ENCODE peak calls at places on chromosome 9, in eight cellular contexts. One of them, this sample, is unnamed.
A peak's percentile ranks its signal among the peaks of the same experiment; 100 is the strongest.

GRCh38 chr9:28270156-28270555 is 696.9 kb upstream of the C9orf72 start:
- DNase-seq in psoas muscle: no peak
- DNase-seq in heart right ventricle: no peak
- DNase-seq in adipocyte: no peak
- DNase-seq in fibroblast of lung: no peak
- DNase-seq in IMR-90: no peak
- DNase-seq in spleen: no peak
- DNase-seq in breast epithelium: no peak
- DNase-seq in this sample: no peak

GRCh38 chr9:77663754-77664153 is 15.6 kb upstream of the GNA14 start:
- DNase-seq in psoas muscle: peak; percentile 19
- DNase-seq in heart right ventricle: no peak
- DNase-seq in adipocyte: no peak
- DNase-seq in fibroblast of lung: peak; percentile 52
- DNase-seq in IMR-90: peak; percentile 16
- DNase-seq in spleen: no peak
- DNase-seq in breast epithelium: no peak
- DNase-seq in this sample: peak; percentile 67

GRCh38 chr9:121246821-121247511 is 21.0 kb upstream of the GSN start:
- DNase-seq in psoas muscle: peak; percentile 33
- DNase-seq in heart right ventricle: no peak
- DNase-seq in adipocyte: peak; percentile 79
- DNase-seq in fibroblast of lung: peak; percentile 95
- DNase-seq in IMR-90: peak; percentile 93
- DNase-seq in spleen: no peak
- DNase-seq in breast epithelium: no peak
- DNase-seq in this sample: no peak

GRCh38 chr9:106921341-106921899 is 58.5 kb downstream of the ZNF462 start:
- DNase-seq in psoas muscle: no peak
- DNase-seq in heart right ventricle: no peak
- DNase-seq in adipocyte: peak; percentile 37
- DNase-seq in fibroblast of lung: peak; percentile 93
- DNase-seq in IMR-90: peak; percentile 84
- DNase-seq in spleen: no peak
- DNase-seq in breast epithelium: no peak
- DNase-seq in this sample: peak; percentile 68

GRCh38 chr9:6121707-6122106 is 93.9 kb upstream of the IL33 start:
- DNase-seq in psoas muscle: no peak
- DNase-seq in heart right ventricle: no peak
- DNase-seq in adipocyte: no peak
- DNase-seq in fibroblast of lung: no peak
- DNase-seq in IMR-90: no peak
- DNase-seq in spleen: no peak
- DNase-seq in breast epithelium: no peak
- DNase-seq in this sample: no peak

GRCh38 chr9:88378317-88378716 is 9.9 kb upstream of the SPIN1 start:
- DNase-seq in psoas muscle: no peak
- DNase-seq in heart right ventricle: no peak
- DNase-seq in adipocyte: no peak
- DNase-seq in fibroblast of lung: no peak
- DNase-seq in IMR-90: peak; percentile 17
- DNase-seq in spleen: no peak
- DNase-seq in breast epithelium: no peak
- DNase-seq in this sample: no peak

GRCh38 chr9:18385676-18386075 is 88.3 kb upstream of the ADAMTSL1 start:
- DNase-seq in psoas muscle: no peak
- DNase-seq in heart right ventricle: no peak
- DNase-seq in adipocyte: no peak
- DNase-seq in fibroblast of lung: peak; percentile 52
- DNase-seq in IMR-90: peak; percentile 23
- DNase-seq in spleen: no peak
- DNase-seq in breast epithelium: no peak
- DNase-seq in this sample: no peak

GRCh38 chr9:105994970-105995369 is 300.6 kb downstream of the TMEM38B start:
- DNase-seq in psoas muscle: no peak
- DNase-seq in heart right ventricle: no peak
- DNase-seq in adipocyte: no peak
- DNase-seq in fibroblast of lung: peak; percentile 8
- DNase-seq in IMR-90: no peak
- DNase-seq in spleen: no peak
- DNase-seq in breast epithelium: no peak
- DNase-seq in this sample: no peak

GRCh38 chr9:123084256-123084655 is 50.8 kb downstream of the GPR21 start:
- DNase-seq in psoas muscle: no peak
- DNase-seq in heart right ventricle: no peak
- DNase-seq in adipocyte: no peak
- DNase-seq in fibroblast of lung: no peak
- DNase-seq in IMR-90: no peak
- DNase-seq in spleen: no peak
- DNase-seq in breast epithelium: no peak
- DNase-seq in this sample: no peak

GRCh38 chr9:33264473-33265177 is at the start of the genes BAG1 and CHMP5:
- DNase-seq in psoas muscle: peak; percentile 99
- DNase-seq in heart right ventricle: peak; percentile 100
- DNase-seq in adipocyte: peak; percentile 100
- DNase-seq in fibroblast of lung: peak; percentile 98
- DNase-seq in IMR-90: peak; percentile 99
- DNase-seq in spleen: peak; percentile 100
- DNase-seq in breast epithelium: peak; percentile 100
- DNase-seq in this sample: peak; percentile 100

GRCh38 chr9:131300444-131300843 is 10.9 kb downstream of the PLPP7 start:
- DNase-seq in psoas muscle: no peak
- DNase-seq in heart right ventricle: no peak
- DNase-seq in adipocyte: no peak
- DNase-seq in fibroblast of lung: no peak
- DNase-seq in IMR-90: no peak
- DNase-seq in spleen: no peak
- DNase-seq in breast epithelium: no peak
- DNase-seq in this sample: no peak

GRCh38 chr9:137244486-137245449 is 3.7 kb downstream of the TUBB4B start:
- DNase-seq in psoas muscle: no peak
- DNase-seq in heart right ventricle: no peak
- DNase-seq in adipocyte: no peak
- DNase-seq in fibroblast of lung: no peak
- DNase-seq in IMR-90: no peak
- DNase-seq in spleen: no peak
- DNase-seq in breast epithelium: no peak
- DNase-seq in this sample: no peak

DNA sequence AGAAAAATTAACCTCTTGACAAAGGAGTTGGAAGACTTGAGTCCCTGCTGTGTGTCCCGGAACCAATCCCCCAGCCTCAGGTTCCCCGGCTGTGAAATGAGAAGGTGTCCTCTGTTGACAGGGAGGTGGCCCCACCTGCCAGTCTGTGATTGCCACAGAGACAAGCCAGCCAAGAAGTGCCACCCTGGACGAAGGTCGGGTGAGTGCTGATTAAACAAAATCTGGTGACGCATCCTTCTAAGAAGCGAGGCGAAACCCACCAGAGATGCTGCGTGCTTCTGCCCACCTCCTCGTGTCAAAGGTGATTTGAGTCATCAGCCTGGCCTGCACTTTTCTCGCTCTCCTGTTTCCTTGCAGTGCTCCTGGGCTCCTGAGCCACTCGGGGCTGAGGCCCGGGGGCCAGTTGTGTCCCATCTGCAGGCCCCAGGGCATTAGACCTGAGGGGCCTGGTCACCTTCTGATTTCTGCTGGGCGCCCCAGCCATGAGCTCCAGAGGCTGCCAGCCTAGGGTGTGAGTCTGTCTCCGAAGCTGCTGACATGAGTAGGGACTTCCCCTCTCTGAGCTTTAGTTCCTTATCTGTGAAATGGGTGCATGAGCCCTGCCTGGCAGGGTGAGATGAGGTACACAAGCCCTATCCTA is 28.7 kb downstream of the NEK6 start:
- DNase-seq in psoas muscle: no peak
- DNase-seq in heart right ventricle: no peak
- DNase-seq in adipocyte: peak; percentile 89
- DNase-seq in fibroblast of lung: peak; percentile 96
- DNase-seq in IMR-90: peak; percentile 98
- DNase-seq in spleen: no peak
- DNase-seq in breast epithelium: no peak
- DNase-seq in this sample: no peak
- H3K4me1 ChIP-seq in psoas muscle: peaks cover 32% of the 10 kb centered on the region
- H3K4me1 ChIP-seq in heart right ventricle: peaks cover 74% of the 10 kb centered on the region
- H3K4me1 ChIP-seq in adipocyte: peaks cover 75% of the 10 kb centered on the region
- H3K4me1 ChIP-seq in fibroblast of lung: peaks cover 61% of the 10 kb centered on the region
- H3K4me1 ChIP-seq in IMR-90: peaks cover 62% of the 10 kb centered on the region
- H3K4me1 ChIP-seq in spleen: peaks cover 74% of the 10 kb centered on the region
- H3K4me1 ChIP-seq in breast epithelium: peaks cover 17% of the 10 kb centered on the region
- H3K4me1 ChIP-seq in this sample: peaks cover 68% of the 10 kb centered on the region

DNA sequence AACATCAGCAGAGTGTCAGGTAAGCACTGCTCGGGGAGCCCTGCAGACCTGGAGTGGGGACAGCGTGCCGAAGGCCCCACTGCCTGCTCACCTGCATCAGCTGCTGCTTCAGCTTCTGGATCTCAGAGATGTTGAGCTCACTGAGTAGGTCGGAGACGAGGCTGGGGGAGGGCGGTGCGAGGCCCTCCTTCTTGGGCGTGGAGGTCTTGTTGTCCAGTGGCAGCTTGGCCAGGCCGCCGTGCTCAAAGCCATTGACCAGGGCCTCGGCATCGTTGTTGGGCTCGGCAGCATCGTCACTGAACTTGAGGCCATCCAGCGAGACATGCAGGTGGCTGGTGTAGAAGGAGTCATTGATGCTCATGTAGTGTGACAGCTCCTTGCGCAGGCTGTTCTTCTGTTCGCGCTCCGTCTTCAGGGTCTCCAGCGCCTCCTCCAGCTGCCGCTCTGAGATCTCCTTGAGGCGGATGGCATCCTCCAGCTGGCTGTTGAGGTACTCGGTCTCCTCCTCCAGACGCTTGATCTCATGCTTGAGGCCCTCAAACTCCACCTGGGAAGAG is 44.3 kb downstream of the BICD2 start:
- DNase-seq in psoas muscle: no peak
- DNase-seq in heart right ventricle: no peak
- DNase-seq in adipocyte: no peak
- DNase-seq in fibroblast of lung: no peak
- DNase-seq in IMR-90: no peak
- DNase-seq in spleen: no peak
- DNase-seq in breast epithelium: no peak
- DNase-seq in this sample: no peak
- H3K9me3 ChIP-seq in psoas muscle: no peaks in the 10 kb centered on the region
- H3K9me3 ChIP-seq in heart right ventricle: no peaks in the 10 kb centered on the region
- H3K9me3 ChIP-seq in adipocyte: no peaks in the 10 kb centered on the region
- H3K9me3 ChIP-seq in fibroblast of lung: no peaks in the 10 kb centered on the region
- H3K9me3 ChIP-seq in IMR-90: no peaks in the 10 kb centered on the region
- H3K9me3 ChIP-seq in spleen: no peaks in the 10 kb centered on the region
- H3K9me3 ChIP-seq in breast epithelium: no peaks in the 10 kb centered on the region
- H3K9me3 ChIP-seq in this sample: no peaks in the 10 kb centered on the region

DNA sequence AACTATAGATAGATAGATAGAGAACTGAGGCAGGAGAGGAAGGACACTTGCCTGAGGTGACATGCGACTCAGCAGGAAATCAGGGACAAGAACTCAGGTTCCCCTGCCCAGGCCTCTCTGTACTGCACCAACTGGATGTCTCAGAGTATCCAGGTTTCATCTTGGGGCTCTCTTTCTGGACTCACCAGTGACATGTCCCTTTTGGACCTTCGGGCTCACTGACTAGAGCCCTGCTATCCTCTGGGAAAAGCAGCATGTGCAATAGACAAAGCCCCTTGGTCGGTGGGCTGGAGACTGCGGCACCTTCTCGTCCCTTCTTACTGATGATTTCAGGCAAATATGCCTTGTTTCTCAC is 104.5 kb downstream of the RGS3 start:
- DNase-seq in psoas muscle: no peak
- DNase-seq in heart right ventricle: no peak
- DNase-seq in adipocyte: no peak
- DNase-seq in fibroblast of lung: no peak
- DNase-seq in IMR-90: no peak
- DNase-seq in spleen: peak; percentile 41
- DNase-seq in breast epithelium: no peak
- DNase-seq in this sample: peak; percentile 1
- H3K4me1 ChIP-seq in psoas muscle: peaks cover 67% of the 10 kb centered on the region
- H3K4me1 ChIP-seq in heart right ventricle: peaks cover 96% of the 10 kb centered on the region
- H3K4me1 ChIP-seq in adipocyte: peaks cover 33% of the 10 kb centered on the region
- H3K4me1 ChIP-seq in fibroblast of lung: peaks cover 24% of the 10 kb centered on the region
- H3K4me1 ChIP-seq in IMR-90: peaks cover 32% of the 10 kb centered on the region
- H3K4me1 ChIP-seq in spleen: peaks cover 7% of the 10 kb centered on the region
- H3K4me1 ChIP-seq in breast epithelium: peaks cover 7% of the 10 kb centered on the region
- H3K4me1 ChIP-seq in this sample: peaks cover 70% of the 10 kb centered on the region

GRCh38 chr9:113895526-113895925 is 19.4 kb downstream of the ZNF618 start:
- DNase-seq in psoas muscle: no peak
- DNase-seq in heart right ventricle: no peak
- DNase-seq in adipocyte: peak; percentile 78
- DNase-seq in fibroblast of lung: no peak
- DNase-seq in IMR-90: peak; percentile 47
- DNase-seq in spleen: no peak
- DNase-seq in breast epithelium: no peak
- DNase-seq in this sample: no peak

GRCh38 chr9:113894166-113894565 is 18.1 kb downstream of the ZNF618 start:
- DNase-seq in psoas muscle: no peak
- DNase-seq in heart right ventricle: no peak
- DNase-seq in adipocyte: no peak
- DNase-seq in fibroblast of lung: no peak
- DNase-seq in IMR-90: no peak
- DNase-seq in spleen: no peak
- DNase-seq in breast epithelium: no peak
- DNase-seq in this sample: no peak

GRCh38 chr9:113890693-113891092 is 14.6 kb downstream of the ZNF618 start:
- DNase-seq in psoas muscle: no peak
- DNase-seq in heart right ventricle: no peak
- DNase-seq in adipocyte: no peak
- DNase-seq in fibroblast of lung: no peak
- DNase-seq in IMR-90: no peak
- DNase-seq in spleen: no peak
- DNase-seq in breast epithelium: no peak
- DNase-seq in this sample: no peak

GRCh38 chr9:113896713-113897112 is 20.6 kb downstream of the ZNF618 start:
- DNase-seq in psoas muscle: no peak
- DNase-seq in heart right ventricle: no peak
- DNase-seq in adipocyte: no peak
- DNase-seq in fibroblast of lung: no peak
- DNase-seq in IMR-90: no peak
- DNase-seq in spleen: no peak
- DNase-seq in breast epithelium: no peak
- DNase-seq in this sample: no peak

GRCh38 chr9:113892861-113893491 is 16.9 kb downstream of the ZNF618 start:
- DNase-seq in psoas muscle: no peak
- DNase-seq in heart right ventricle: no peak
- DNase-seq in adipocyte: no peak
- DNase-seq in fibroblast of lung: no peak
- DNase-seq in IMR-90: peak; percentile 38
- DNase-seq in spleen: no peak
- DNase-seq in breast epithelium: no peak
- DNase-seq in this sample: no peak
- H3K9me3 ChIP-seq in psoas muscle: no peaks in the 10 kb centered on the region
- H3K9me3 ChIP-seq in heart right ventricle: peaks cover 23% of the 10 kb centered on the region
- H3K9me3 ChIP-seq in adipocyte: peaks cover 9% of the 10 kb centered on the region
- H3K9me3 ChIP-seq in fibroblast of lung: peaks cover 2% of the 10 kb centered on the region
- H3K9me3 ChIP-seq in IMR-90: peaks cover 2% of the 10 kb centered on the region
- H3K9me3 ChIP-seq in spleen: peaks cover 13% of the 10 kb centered on the region
- H3K9me3 ChIP-seq in breast epithelium: no peaks in the 10 kb centered on the region
- H3K9me3 ChIP-seq in this sample: no peaks in the 10 kb centered on the region

This sample was measured in body of pancreas.